ENCODE peak calls at places on chromosomes 11 and 22, in five cellular contexts. One of them, this sample, is unnamed.

GRCh38 chr11:6321961-6322362 is 1.7 kb upstream of the CAVIN3 start:
- DNase-seq in stimulated activated CD4-positive, alpha-beta T cell treated with anti-CD3 and anti-CD28 coated beads, Interleukin-4, amount 100 ng/mL, for 24 hours: no peak
- DNase-seq in HFFc6: peak
- DNase-seq in ovary: no peak
- DNase-seq in myocyte: peak
- DNase-seq in this sample: no peak

GRCh38 chr11:69958308-69958707 is 119.8 kb upstream of the ANO1 start:
- DNase-seq in stimulated activated CD4-positive, alpha-beta T cell treated with anti-CD3 and anti-CD28 coated beads, Interleukin-4, amount 100 ng/mL, for 24 hours: no peak
- DNase-seq in HFFc6: peak
- DNase-seq in ovary: no peak
- DNase-seq in myocyte: no peak
- DNase-seq in this sample: no peak

GRCh38 chr11:75421035-75421602 is 11.9 kb downstream of the KLHL35 start:
- DNase-seq in stimulated activated CD4-positive, alpha-beta T cell treated with anti-CD3 and anti-CD28 coated beads, Interleukin-4, amount 100 ng/mL, for 24 hours: no peak
- DNase-seq in HFFc6: no peak
- DNase-seq in ovary: no peak
- DNase-seq in myocyte: no peak
- DNase-seq in this sample: no peak

GRCh38 chr22:28154856-28155255 is 235.8 kb upstream of the PITPNB start:
- DNase-seq in stimulated activated CD4-positive, alpha-beta T cell treated with anti-CD3 and anti-CD28 coated beads, Interleukin-4, amount 100 ng/mL, for 24 hours: no peak
- DNase-seq in HFFc6: no peak
- DNase-seq in ovary: no peak
- DNase-seq in myocyte: no peak
- DNase-seq in this sample: no peak

GRCh38 chr11:70397336-70397982 is 870 bp upstream of the CTTN start:
- DNase-seq in stimulated activated CD4-positive, alpha-beta T cell treated with anti-CD3 and anti-CD28 coated beads, Interleukin-4, amount 100 ng/mL, for 24 hours: no peak
- DNase-seq in HFFc6: no peak
- DNase-seq in ovary: no peak
- DNase-seq in myocyte: no peak
- DNase-seq in this sample: no peak

GRCh38 chr11:124760205-124760652 is 1.9 kb downstream of the ESAM start:
- DNase-seq in stimulated activated CD4-positive, alpha-beta T cell treated with anti-CD3 and anti-CD28 coated beads, Interleukin-4, amount 100 ng/mL, for 24 hours: no peak
- DNase-seq in HFFc6: no peak
- DNase-seq in ovary: no peak
- DNase-seq in myocyte: no peak
- DNase-seq in this sample: no peak

GRCh38 chr11:128458316-128458715 is 129.0 kb downstream of the ETS1 start:
- DNase-seq in stimulated activated CD4-positive, alpha-beta T cell treated with anti-CD3 and anti-CD28 coated beads, Interleukin-4, amount 100 ng/mL, for 24 hours: no peak
- DNase-seq in HFFc6: peak
- DNase-seq in ovary: no peak
- DNase-seq in myocyte: no peak
- DNase-seq in this sample: no peak

GRCh38 chr22:28014141-28015055 is 95.3 kb upstream of the PITPNB start:
- DNase-seq in stimulated activated CD4-positive, alpha-beta T cell treated with anti-CD3 and anti-CD28 coated beads, Interleukin-4, amount 100 ng/mL, for 24 hours: no peak
- DNase-seq in HFFc6: no peak
- DNase-seq in ovary: peak
- DNase-seq in myocyte: no peak
- DNase-seq in this sample: no peak

GRCh38 chr11:122095950-122096942 is 19.8 kb downstream of the BLID start:
- DNase-seq in stimulated activated CD4-positive, alpha-beta T cell treated with anti-CD3 and anti-CD28 coated beads, Interleukin-4, amount 100 ng/mL, for 24 hours: no peak
- DNase-seq in HFFc6: peak
- DNase-seq in ovary: no peak
- DNase-seq in myocyte: peak
- DNase-seq in this sample: no peak

GRCh38 chr22:29396126-29396525 is 7.8 kb upstream of the AP1B1 start:
- DNase-seq in stimulated activated CD4-positive, alpha-beta T cell treated with anti-CD3 and anti-CD28 coated beads, Interleukin-4, amount 100 ng/mL, for 24 hours: no peak
- DNase-seq in HFFc6: no peak
- DNase-seq in ovary: no peak
- DNase-seq in myocyte: no peak
- DNase-seq in this sample: peak

GRCh38 chr22:36745301-36745995 is 30.5 kb downstream of the IFT27 start:
- DNase-seq in stimulated activated CD4-positive, alpha-beta T cell treated with anti-CD3 and anti-CD28 coated beads, Interleukin-4, amount 100 ng/mL, for 24 hours: no peak
- DNase-seq in HFFc6: no peak
- DNase-seq in ovary: no peak
- DNase-seq in myocyte: no peak
- DNase-seq in this sample: no peak

GRCh38 chr11:122882809-122883681 is 486 bp downstream of the JHY start:
- DNase-seq in stimulated activated CD4-positive, alpha-beta T cell treated with anti-CD3 and anti-CD28 coated beads, Interleukin-4, amount 100 ng/mL, for 24 hours: peak
- DNase-seq in HFFc6: peak
- DNase-seq in ovary: peak
- DNase-seq in myocyte: peak
- DNase-seq in this sample: peak

GRCh38 chr11:117197516-117198456 is 1.4 kb upstream of the TAGLN start:
- DNase-seq in stimulated activated CD4-positive, alpha-beta T cell treated with anti-CD3 and anti-CD28 coated beads, Interleukin-4, amount 100 ng/mL, for 24 hours: no peak
- DNase-seq in HFFc6: no peak
- DNase-seq in ovary: no peak
- DNase-seq in myocyte: peak
- DNase-seq in this sample: no peak

GRCh38 chr11:125951731-125952130 is 5.9 kb downstream of the VSIG10L2 start:
- DNase-seq in stimulated activated CD4-positive, alpha-beta T cell treated with anti-CD3 and anti-CD28 coated beads, Interleukin-4, amount 100 ng/mL, for 24 hours: no peak
- DNase-seq in HFFc6: no peak
- DNase-seq in ovary: peak
- DNase-seq in myocyte: no peak
- DNase-seq in this sample: no peak

GRCh38 chr11:68270334-68271022 is 1.3 kb downstream of the C11orf24 start:
- DNase-seq in stimulated activated CD4-positive, alpha-beta T cell treated with anti-CD3 and anti-CD28 coated beads, Interleukin-4, amount 100 ng/mL, for 24 hours: no peak
- DNase-seq in HFFc6: no peak
- DNase-seq in ovary: no peak
- DNase-seq in myocyte: no peak
- DNase-seq in this sample: no peak

GRCh38 chr22:31893460-31893859 is 50.9 kb upstream of the YWHAH start:
- DNase-seq in stimulated activated CD4-positive, alpha-beta T cell treated with anti-CD3 and anti-CD28 coated beads, Interleukin-4, amount 100 ng/mL, for 24 hours: no peak
- DNase-seq in HFFc6: no peak
- DNase-seq in ovary: no peak
- DNase-seq in myocyte: no peak
- DNase-seq in this sample: no peak

GRCh38 chr11:105699203-105699602 is 89.3 kb downstream of the GRIA4 start:
- DNase-seq in stimulated activated CD4-positive, alpha-beta T cell treated with anti-CD3 and anti-CD28 coated beads, Interleukin-4, amount 100 ng/mL, for 24 hours: no peak
- DNase-seq in HFFc6: no peak
- DNase-seq in ovary: no peak
- DNase-seq in myocyte: no peak
- DNase-seq in this sample: peak

GRCh38 chr11:122310701-122311100 is 194.7 kb upstream of the BLID start:
- DNase-seq in stimulated activated CD4-positive, alpha-beta T cell treated with anti-CD3 and anti-CD28 coated beads, Interleukin-4, amount 100 ng/mL, for 24 hours: no peak
- DNase-seq in HFFc6: no peak
- DNase-seq in ovary: no peak
- DNase-seq in myocyte: no peak
- DNase-seq in this sample: no peak

GRCh38 chr11:71145988-71146824 is 106.2 kb downstream of the SHANK2 start:
- DNase-seq in stimulated activated CD4-positive, alpha-beta T cell treated with anti-CD3 and anti-CD28 coated beads, Interleukin-4, amount 100 ng/mL, for 24 hours: no peak
- DNase-seq in HFFc6: no peak
- DNase-seq in ovary: no peak
- DNase-seq in myocyte: no peak
- DNase-seq in this sample: no peak

GRCh38 chr11:64268687-64269379 is 15.6 kb downstream of the BAD start:
- DNase-seq in stimulated activated CD4-positive, alpha-beta T cell treated with anti-CD3 and anti-CD28 coated beads, Interleukin-4, amount 100 ng/mL, for 24 hours: peak
- DNase-seq in HFFc6: peak
- DNase-seq in ovary: peak
- DNase-seq in myocyte: peak
- DNase-seq in this sample: peak

GRCh38 chr22:17569971-17570511 is 6.7 kb downstream of the SLC25A18 start:
- DNase-seq in stimulated activated CD4-positive, alpha-beta T cell treated with anti-CD3 and anti-CD28 coated beads, Interleukin-4, amount 100 ng/mL, for 24 hours: no peak
- DNase-seq in HFFc6: no peak
- DNase-seq in ovary: no peak
- DNase-seq in myocyte: no peak
- DNase-seq in this sample: peak

GRCh38 chr11:76652989-76653673 is 17.4 kb downstream of the LRRC32 start:
- DNase-seq in stimulated activated CD4-positive, alpha-beta T cell treated with anti-CD3 and anti-CD28 coated beads, Interleukin-4, amount 100 ng/mL, for 24 hours: no peak
- DNase-seq in HFFc6: no peak
- DNase-seq in ovary: no peak
- DNase-seq in myocyte: no peak
- DNase-seq in this sample: no peak

GRCh38 chr11:27039873-27040272 is 742 bp upstream of the BBOX1 start:
- DNase-seq in stimulated activated CD4-positive, alpha-beta T cell treated with anti-CD3 and anti-CD28 coated beads, Interleukin-4, amount 100 ng/mL, for 24 hours: no peak
- DNase-seq in HFFc6: peak
- DNase-seq in ovary: no peak
- DNase-seq in myocyte: no peak
- DNase-seq in this sample: no peak

GRCh38 chr11:28874706-28875105 is 766.5 kb downstream of the METTL15 start:
- DNase-seq in stimulated activated CD4-positive, alpha-beta T cell treated with anti-CD3 and anti-CD28 coated beads, Interleukin-4, amount 100 ng/mL, for 24 hours: no peak
- DNase-seq in HFFc6: no peak
- DNase-seq in ovary: no peak
- DNase-seq in myocyte: no peak
- DNase-seq in this sample: no peak

GRCh38 chr11:105642870-105643269 is 33.0 kb downstream of the GRIA4 start:
- DNase-seq in stimulated activated CD4-positive, alpha-beta T cell treated with anti-CD3 and anti-CD28 coated beads, Interleukin-4, amount 100 ng/mL, for 24 hours: no peak
- DNase-seq in HFFc6: no peak
- DNase-seq in ovary: no peak
- DNase-seq in myocyte: no peak
- DNase-seq in this sample: no peak

GRCh38 chr11:19769820-19770219 is 57.2 kb downstream of the NAV2 start:
- DNase-seq in stimulated activated CD4-positive, alpha-beta T cell treated with anti-CD3 and anti-CD28 coated beads, Interleukin-4, amount 100 ng/mL, for 24 hours: no peak
- DNase-seq in HFFc6: peak
- DNase-seq in ovary: no peak
- DNase-seq in myocyte: peak
- DNase-seq in this sample: no peak

GRCh38 chr11:124946735-124947141 is 7.3 kb upstream of the CCDC15 start:
- DNase-seq in stimulated activated CD4-positive, alpha-beta T cell treated with anti-CD3 and anti-CD28 coated beads, Interleukin-4, amount 100 ng/mL, for 24 hours: no peak
- DNase-seq in HFFc6: peak
- DNase-seq in ovary: no peak
- DNase-seq in myocyte: peak
- DNase-seq in this sample: no peak

GRCh38 chr22:36641902-36642640 is 61.5 kb downstream of the CACNG2 start:
- DNase-seq in stimulated activated CD4-positive, alpha-beta T cell treated with anti-CD3 and anti-CD28 coated beads, Interleukin-4, amount 100 ng/mL, for 24 hours: no peak
- DNase-seq in HFFc6: peak
- DNase-seq in ovary: no peak
- DNase-seq in myocyte: no peak
- DNase-seq in this sample: peak

GRCh38 chr11:93476796-93477195 is 66.4 kb downstream of the SMCO4 start:
- DNase-seq in stimulated activated CD4-positive, alpha-beta T cell treated with anti-CD3 and anti-CD28 coated beads, Interleukin-4, amount 100 ng/mL, for 24 hours: no peak
- DNase-seq in HFFc6: peak
- DNase-seq in ovary: no peak
- DNase-seq in myocyte: no peak
- DNase-seq in this sample: no peak

GRCh38 chr22:17486313-17486712 is 77.0 kb upstream of the SLC25A18 start:
- DNase-seq in stimulated activated CD4-positive, alpha-beta T cell treated with anti-CD3 and anti-CD28 coated beads, Interleukin-4, amount 100 ng/mL, for 24 hours: no peak
- DNase-seq in HFFc6: no peak
- DNase-seq in ovary: no peak
- DNase-seq in myocyte: peak
- DNase-seq in this sample: no peak

GRCh38 chr11:123473941-123474668 is 44.0 kb downstream of the GRAMD1B start:
- DNase-seq in stimulated activated CD4-positive, alpha-beta T cell treated with anti-CD3 and anti-CD28 coated beads, Interleukin-4, amount 100 ng/mL, for 24 hours: no peak
- DNase-seq in HFFc6: peak
- DNase-seq in ovary: no peak
- DNase-seq in myocyte: peak
- DNase-seq in this sample: no peak

GRCh38 chr11:83257638-83258229 is 28.4 kb downstream of the CCDC90B start:
- DNase-seq in stimulated activated CD4-positive, alpha-beta T cell treated with anti-CD3 and anti-CD28 coated beads, Interleukin-4, amount 100 ng/mL, for 24 hours: no peak
- DNase-seq in HFFc6: peak
- DNase-seq in ovary: no peak
- DNase-seq in myocyte: peak
- DNase-seq in this sample: no peak

GRCh38 chr11:119975561-119976152 is 162.3 kb downstream of the TRIM29 start:
- DNase-seq in stimulated activated CD4-positive, alpha-beta T cell treated with anti-CD3 and anti-CD28 coated beads, Interleukin-4, amount 100 ng/mL, for 24 hours: no peak
- DNase-seq in HFFc6: no peak
- DNase-seq in ovary: no peak
- DNase-seq in myocyte: peak
- DNase-seq in this sample: peak

This sample was measured in G401.